ENCODE peak calls at places on chromosomes 3 and 15, in seven cellular contexts. L, U, Z, S, X, O and R are unnamed samples.

GRCh38 chr3:138078901-138079344 is 36.5 kb downstream of the DZIP1L start:
- DNase-seq in L (no peak), U (no peak), Z (no peak), S (no peak), X (no peak), O (no peak), R (peak; percentile 60)

GRCh38 chr3:126040386-126040785 is 43.5 kb downstream of the SLC41A3 start:
- DNase-seq in L (no peak), U (no peak), Z (no peak), S (no peak), X (no peak), O (no peak), R (no peak)

GRCh38 chr3:182738583-182739514 is 54.5 kb upstream of the ATP11B start:
- DNase-seq in L (no peak), U (peak; percentile 24), Z (no peak), S (no peak), X (no peak), O (no peak), R (peak; percentile 36)

GRCh38 chr3:190086191-190086590 is 34.5 kb downstream of the P3H2 start:
- DNase-seq in L (no peak), U (peak; percentile 75), Z (no peak), S (no peak), X (no peak), O (no peak), R (no peak)

GRCh38 chr15:87599616-87600015 is 656.9 kb downstream of the NTRK3 start:
- DNase-seq in L (no peak), U (no peak), Z (no peak), S (no peak), X (no peak), O (no peak), R (no peak)

GRCh38 chr3:160564205-160564922 is 1.0 kb downstream of the KPNA4 start:
- DNase-seq in L (peak; percentile 62), U (peak; percentile 48), Z (no peak), S (no peak), X (peak; percentile 55), O (no peak), R (no peak)

GRCh38 chr3:17745894-17746293 is 3.5 kb upstream of the TBC1D5 start:
- DNase-seq in L (no peak), U (no peak), Z (no peak), S (no peak), X (no peak), O (no peak), R (no peak)

GRCh38 chr3:153356908-153357307 is 194.9 kb downstream of the RAP2B start:
- DNase-seq in L (no peak), U (no peak), Z (no peak), S (no peak), X (no peak), O (no peak), R (no peak)

GRCh38 chr15:101503296-101503599 is 13.7 kb upstream of the PCSK6 start:
- DNase-seq in L (no peak), U (no peak), Z (no peak), S (no peak), X (no peak), O (no peak), R (no peak)

GRCh38 chr3:127964053-127964452 is 49.0 kb downstream of the KBTBD12 start:
- DNase-seq in L (no peak), U (no peak), Z (no peak), S (no peak), X (no peak), O (no peak), R (no peak)

GRCh38 chr3:20080956-20081554 is 40.8 kb downstream of the KAT2B start:
- DNase-seq in L (peak; percentile 72), U (no peak), Z (peak; percentile 76), S (no peak), X (peak; percentile 60), O (peak; percentile 50), R (no peak)

GRCh38 chr15:70054884-70055387 is 42.8 kb downstream of the TLE3 start:
- DNase-seq in L (no peak), U (no peak), Z (no peak), S (peak; percentile 12), X (peak; percentile 22), O (no peak), R (no peak)

GRCh38 chr3:4587061-4587837 is 94.1 kb downstream of the ITPR1 start:
- DNase-seq in L (no peak), U (no peak), Z (no peak), S (no peak), X (no peak), O (no peak), R (no peak)

GRCh38 chr15:33059184-33059583 is 135.3 kb downstream of the FMN1 start:
- DNase-seq in L (no peak), U (no peak), Z (no peak), S (no peak), X (no peak), O (no peak), R (no peak)

GRCh38 chr3:32595318-32595717 is 24.7 kb upstream of the DYNC1LI1 start:
- DNase-seq in L (no peak), U (no peak), Z (no peak), S (no peak), X (no peak), O (no peak), R (no peak)

GRCh38 chr3:43785551-43785950 is 94.8 kb downstream of the ABHD5 start:
- DNase-seq in L (no peak), U (no peak), Z (no peak), S (no peak), X (no peak), O (no peak), R (no peak)

DNA sequence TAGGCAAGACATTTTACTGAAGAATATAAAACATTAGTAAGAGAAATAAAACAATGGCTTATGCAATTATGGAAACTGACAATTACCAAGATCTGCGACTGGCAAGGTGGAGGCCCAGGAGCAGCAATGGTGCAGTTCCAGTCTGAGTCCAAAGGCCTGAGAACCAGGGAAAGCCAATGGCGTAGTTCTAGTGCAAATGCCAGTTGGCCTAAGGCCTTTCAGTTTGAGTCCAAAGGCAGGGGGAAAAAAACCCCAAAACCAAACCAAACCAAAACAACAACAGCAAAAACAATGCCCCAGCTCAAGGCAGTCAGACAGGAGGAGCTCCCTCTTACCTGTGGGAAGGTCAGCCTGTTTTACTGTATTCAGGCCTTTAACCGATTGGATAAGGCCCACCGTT is 72.6 kb downstream of the ST6GAL1 start:
- DNase-seq in L (no peak), U (no peak), Z (no peak), S (no peak), X (no peak), O (no peak), R (no peak)
- H3K4me1 ChIP-seq in L (peaks cover 93% of the 10 kb centered on the region), U (peaks cover 17% of the 10 kb centered on the region), Z (no peaks in the 10 kb centered on the region), S (no peaks in the 10 kb centered on the region), X (peaks cover 13% of the 10 kb centered on the region), O (no peaks in the 10 kb centered on the region), R (no peaks in the 10 kb centered on the region)

DNA sequence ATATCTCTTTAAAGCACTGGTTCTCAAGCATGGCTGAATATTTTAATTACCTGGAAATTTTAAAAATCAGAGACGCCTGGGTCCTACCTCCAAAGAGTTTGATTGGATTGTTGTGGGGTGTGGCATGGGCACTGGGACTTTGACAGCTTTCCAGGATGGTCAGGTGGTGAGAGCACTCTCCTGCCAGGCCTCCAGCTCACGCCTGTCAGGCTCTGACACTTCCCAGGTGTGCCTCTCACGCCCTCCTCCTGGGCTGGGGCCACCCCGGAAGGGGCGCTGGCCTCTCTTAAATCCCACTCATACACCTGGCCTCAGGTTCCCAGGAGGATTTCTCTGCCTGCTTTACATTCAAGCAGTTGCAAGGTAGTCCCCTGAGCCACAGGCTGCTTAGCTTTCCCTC is 48.5 kb downstream of the AMOTL2 start:
- DNase-seq in L (no peak), U (no peak), Z (no peak), S (no peak), X (no peak), O (no peak), R (no peak)
- H3K4me1 ChIP-seq in L (no peaks in the 10 kb centered on the region), U (peaks cover 31% of the 10 kb centered on the region), Z (no peaks in the 10 kb centered on the region), S (peaks cover 12% of the 10 kb centered on the region), X (peaks cover 37% of the 10 kb centered on the region), O (peaks cover 58% of the 10 kb centered on the region), R (peaks cover 74% of the 10 kb centered on the region)

GRCh38 chr3:150271578-150271930 is 136.5 kb upstream of the TSC22D2 start:
- DNase-seq in L (no peak), U (no peak), Z (no peak), S (no peak), X (no peak), O (no peak), R (no peak)

GRCh38 chr3:150275946-150276345 is 132.2 kb upstream of the TSC22D2 start:
- DNase-seq in L (no peak), U (no peak), Z (no peak), S (no peak), X (no peak), O (no peak), R (no peak)

GRCh38 chr3:150270883-150271577 is 137.1 kb upstream of the TSC22D2 start:
- DNase-seq in L (no peak), U (no peak), Z (no peak), S (no peak), X (no peak), O (no peak), R (no peak)

GRCh38 chr3:150277444-150277843 is 130.7 kb upstream of the TSC22D2 start:
- DNase-seq in L (no peak), U (no peak), Z (no peak), S (no peak), X (no peak), O (no peak), R (no peak)

DNA sequence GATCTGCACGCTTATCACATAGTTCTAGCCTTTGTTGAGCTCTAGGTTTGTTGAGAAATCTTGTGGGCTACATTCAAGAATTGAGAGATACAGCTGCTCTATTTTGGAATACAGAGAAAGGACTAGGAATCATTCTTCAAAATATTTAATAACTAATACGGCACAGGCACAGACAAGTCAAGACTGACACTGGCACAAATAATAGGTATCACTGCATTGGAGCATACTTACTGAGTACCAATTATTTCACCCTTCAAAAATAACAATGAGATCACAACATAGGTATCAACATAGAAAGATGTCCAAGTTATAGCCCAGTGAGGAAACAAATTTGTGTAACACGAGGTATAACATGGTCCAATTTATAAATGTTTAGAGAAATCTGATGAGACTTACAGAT is 133.7 kb upstream of the TSC22D2 start:
- DNase-seq in L (no peak), U (no peak), Z (no peak), S (no peak), X (no peak), O (no peak), R (no peak)
- H3K4me1 ChIP-seq in L (no peaks in the 10 kb centered on the region), U (no peaks in the 10 kb centered on the region), Z (peaks cover 5% of the 10 kb centered on the region), S (no peaks in the 10 kb centered on the region), X (peaks cover 7% of the 10 kb centered on the region), O (peaks cover 5% of the 10 kb centered on the region), R (no peaks in the 10 kb centered on the region)

DNA sequence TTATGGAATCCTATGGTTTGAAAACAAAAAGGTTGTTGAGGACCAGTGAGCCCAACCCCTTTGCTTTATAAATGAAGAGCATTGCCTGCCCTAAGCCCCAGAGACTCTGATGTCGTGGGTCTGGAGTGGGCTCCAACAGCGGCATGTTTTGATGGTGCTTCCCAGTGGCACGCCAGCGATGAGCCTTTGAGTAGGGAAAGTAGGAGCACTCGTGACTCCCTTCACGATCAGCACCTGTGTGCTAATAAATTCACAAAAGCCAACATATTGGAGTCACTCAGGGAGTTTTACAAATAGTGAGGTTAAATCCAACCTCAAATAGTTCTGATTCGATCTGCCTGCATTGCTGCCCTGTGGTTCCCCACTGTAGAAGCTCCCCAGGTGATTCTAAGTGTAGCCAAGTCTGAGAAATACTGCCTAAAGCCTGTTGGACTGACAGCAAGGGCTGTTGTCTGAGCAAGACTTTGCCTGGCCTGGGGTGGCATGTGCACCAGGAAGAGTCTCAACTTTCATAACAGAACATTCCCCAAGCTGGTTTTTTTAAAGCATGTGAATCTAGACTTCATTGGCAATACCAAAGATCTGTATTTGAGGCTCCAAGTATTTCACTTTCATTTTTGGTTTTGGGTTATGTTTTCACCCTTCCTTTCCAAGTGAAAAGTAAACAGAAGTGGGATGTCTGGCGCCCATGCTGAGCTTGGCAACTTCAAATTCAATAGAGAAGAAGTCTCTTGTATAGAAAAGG is 9.9 kb downstream of the CCR5 start:
- DNase-seq in L (no peak), U (no peak), Z (no peak), S (no peak), X (no peak), O (no peak), R (no peak)
- H3K4me1 ChIP-seq in L (peaks cover 35% of the 10 kb centered on the region), U (peaks cover 22% of the 10 kb centered on the region), Z (no peaks in the 10 kb centered on the region), S (peaks cover 4% of the 10 kb centered on the region), X (peaks cover 57% of the 10 kb centered on the region), O (no peaks in the 10 kb centered on the region), R (peaks cover 18% of the 10 kb centered on the region)